ENCODE peak calls at places on chromosomes 11 and 22, in seven cellular contexts. D is HepG2, F is HCT116, J is H1, S is SK-N-SH, Y is K562, Z is GM12878. M is an unnamed sample.

GRCh38 chr22:19709063-19709769 is 5.1 kb upstream of the SEPTIN5 start:
- DNase-seq in D (no peak), F (no peak), J (no peak), S (peak), Y (peak), Z (no peak), M (no peak)

GRCh38 chr11:115126515-115127208 is 377.6 kb downstream of the CADM1 start:
- DNase-seq in D (no peak), F (no peak), J (no peak), S (no peak), Y (no peak), Z (no peak), M (no peak)

GRCh38 chr11:84313830-84314359 is 1027.7 kb upstream of the CCDC90B start:
- DNase-seq in D (no peak), F (no peak), J (no peak), S (no peak), Y (no peak), Z (no peak), M (no peak)

GRCh38 chr11:725624-726202 is 19.7 kb downstream of the EPS8L2 start:
- DNase-seq in D (no peak), F (no peak), J (no peak), S (peak), Y (peak), Z (no peak), M (no peak)

GRCh38 chr22:43476341-43476740 is 64.5 kb downstream of the MPPED1 start:
- DNase-seq in D (peak), F (no peak), J (no peak), S (no peak), Y (no peak), Z (no peak), M (no peak)

GRCh38 chr11:129853508-129854228 is 38.0 kb downstream of the TMEM45B start:
- DNase-seq in D (peak), F (no peak), J (no peak), S (peak), Y (no peak), Z (no peak), M (no peak)

GRCh38 chr11:96306933-96307747 is 35.9 kb downstream of the MAML2 start:
- DNase-seq in D (peak), F (peak), J (no peak), S (peak), Y (peak), Z (no peak), M (peak)

GRCh38 chr22:22450343-22450839 is 58.2 kb downstream of the ZNF280B start:
- DNase-seq in D (no peak), F (no peak), J (no peak), S (no peak), Y (no peak), Z (peak), M (no peak)

GRCh38 chr11:117752721-117753237 is 44.2 kb downstream of the DSCAML1 start:
- DNase-seq in D (no peak), F (no peak), J (no peak), S (no peak), Y (no peak), Z (no peak), M (no peak)

GRCh38 chr22:35549338-35549737 is 8.7 kb downstream of the RASD2 start:
- DNase-seq in D (no peak), F (no peak), J (no peak), S (no peak), Y (no peak), Z (no peak), M (no peak)

GRCh38 chr11:3375552-3375951 is 3.4 kb downstream of the ZNF195 start:
- DNase-seq in D (no peak), F (no peak), J (no peak), S (peak), Y (no peak), Z (no peak), M (no peak)

GRCh38 chr11:115168229-115168671 is 336.0 kb downstream of the CADM1 start:
- DNase-seq in D (no peak), F (no peak), J (no peak), S (peak), Y (no peak), Z (no peak), M (no peak)

GRCh38 chr11:82719316-82719715 is 14.3 kb downstream of the FAM181B start:
- DNase-seq in D (no peak), F (no peak), J (no peak), S (no peak), Y (no peak), Z (no peak), M (no peak)

GRCh38 chr11:108591893-108592292 is 1.7 kb downstream of the EXPH5 start:
- DNase-seq in D (no peak), F (no peak), J (no peak), S (no peak), Y (peak), Z (no peak), M (no peak)

GRCh38 chr22:23246982-23247766 is 66.9 kb downstream of the BCR start:
- DNase-seq in D (peak), F (no peak), J (no peak), S (no peak), Y (peak), Z (no peak), M (no peak)

GRCh38 chr22:21445437-21446127 is 21.6 kb upstream of the TMEM191C start:
- DNase-seq in D (no peak), F (no peak), J (no peak), S (no peak), Y (no peak), Z (no peak), M (no peak)

GRCh38 chr22:19430890-19431541 is 517 bp downstream of the HIRA start:
- DNase-seq in D (peak), F (no peak), J (no peak), S (peak), Y (peak), Z (no peak), M (no peak)

GRCh38 chr11:79011357-79011756 is 429.5 kb downstream of the TENM4 start:
- DNase-seq in D (no peak), F (no peak), J (no peak), S (no peak), Y (no peak), Z (no peak), M (no peak)

GRCh38 chr11:66880484-66881211 is 23.8 kb downstream of the LRFN4 start:
- DNase-seq in D (no peak), F (no peak), J (no peak), S (peak), Y (no peak), Z (no peak), M (no peak)

DNA sequence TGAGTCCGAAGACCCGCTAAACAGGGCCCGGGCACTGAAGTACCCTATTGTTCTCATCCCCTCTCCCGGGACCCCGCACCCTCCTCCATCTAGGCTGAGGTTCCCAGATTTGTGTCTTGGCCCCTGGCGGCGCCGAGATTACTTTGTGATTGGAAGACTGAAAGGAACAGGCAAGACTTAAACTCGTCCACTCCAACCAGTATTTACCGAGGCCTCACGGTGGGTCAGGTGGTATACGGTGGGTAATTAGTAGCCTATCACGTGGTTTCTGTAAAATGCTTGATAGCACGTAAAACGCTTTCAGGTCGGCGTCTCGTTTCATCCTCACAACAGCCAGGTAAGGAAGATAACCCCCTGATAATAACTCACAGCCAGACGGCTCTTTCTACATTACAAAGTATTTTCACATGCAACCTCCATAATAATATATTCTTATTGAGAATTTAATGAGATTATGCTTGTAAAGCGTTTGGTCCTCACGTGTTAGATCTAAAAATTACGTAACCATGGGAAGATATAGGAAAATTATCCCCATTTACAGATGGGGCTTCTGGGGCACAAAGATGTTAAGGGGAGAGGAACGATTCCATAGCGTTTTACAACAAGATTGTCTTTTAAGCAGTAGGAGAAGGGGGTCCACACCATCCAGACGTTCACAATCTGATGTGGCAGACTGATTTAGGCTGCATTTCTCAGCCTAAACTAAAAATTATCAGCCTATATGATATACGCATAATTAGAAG is 642 bp upstream of the PIK3C2A start:
- DNase-seq in D (peak), F (peak), J (peak), S (peak), Y (peak), Z (no peak), M (no peak)
- TF ChIP-seq SIN3A in D (no peak), F (peak), J (no peak), S (no peak), Y (no peak), Z (no peak), M (no peak)

DNA sequence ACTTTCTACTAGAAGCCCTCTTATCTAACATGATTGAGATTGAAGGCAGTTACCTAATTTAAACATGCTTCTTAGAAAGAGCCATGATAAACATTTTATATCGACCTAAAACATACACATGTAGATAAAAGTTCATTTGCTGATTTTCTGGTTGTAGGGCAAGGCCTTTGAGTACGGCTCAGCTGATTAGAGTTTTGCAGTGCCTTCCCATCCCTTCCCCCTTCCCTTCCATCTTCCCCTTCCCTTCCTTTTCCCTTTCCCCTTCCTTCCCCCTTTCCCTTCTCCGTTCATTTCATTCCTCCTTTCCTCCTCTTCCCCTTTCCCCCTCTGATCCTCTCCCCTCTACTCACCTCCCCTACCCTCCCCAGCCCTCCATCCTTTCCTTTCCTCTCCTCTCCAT is 4.3 kb downstream of the LDHC start:
- DNase-seq in D (no peak), F (no peak), J (no peak), S (no peak), Y (no peak), Z (no peak), M (no peak)
- TF ChIP-seq SIN3A in D (no peak), F (no peak), J (no peak), S (no peak), Y (no peak), Z (no peak), M (no peak)

GRCh38 chr11:94721565-94722292 is 46.4 kb upstream of the AMOTL1 start:
- DNase-seq in D (no peak), F (no peak), J (no peak), S (no peak), Y (no peak), Z (no peak), M (no peak)

GRCh38 chr11:94715225-94715624 is 52.9 kb upstream of the AMOTL1 start:
- DNase-seq in D (no peak), F (no peak), J (no peak), S (no peak), Y (no peak), Z (no peak), M (no peak)

GRCh38 chr11:94717667-94718066 is 50.5 kb upstream of the AMOTL1 start:
- DNase-seq in D (no peak), F (no peak), J (no peak), S (no peak), Y (no peak), Z (no peak), M (no peak)

GRCh38 chr11:94722735-94723134 is 45.4 kb upstream of the AMOTL1 start:
- DNase-seq in D (no peak), F (no peak), J (no peak), S (no peak), Y (no peak), Z (no peak), M (no peak)

DNA sequence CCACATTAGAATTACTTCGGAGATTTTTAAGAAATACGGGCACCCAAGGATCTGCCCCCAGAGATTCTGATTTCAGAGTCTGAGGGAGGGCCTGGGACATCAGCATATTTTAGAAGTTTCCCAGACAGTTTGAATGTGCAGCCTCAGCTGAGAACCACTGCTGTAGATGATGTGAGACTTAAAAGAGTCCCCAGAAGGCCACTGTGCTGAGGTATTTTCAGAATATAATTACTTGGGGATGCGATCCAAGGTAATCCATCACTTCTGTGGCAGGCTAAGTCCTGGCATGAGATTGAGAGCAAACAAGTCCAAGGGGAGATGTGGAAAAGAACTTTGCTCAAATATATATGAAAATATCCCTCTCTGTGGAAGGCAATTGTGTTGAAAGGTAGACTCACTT is 48.3 kb upstream of the AMOTL1 start:
- DNase-seq in D (no peak), F (no peak), J (no peak), S (no peak), Y (no peak), Z (no peak), M (no peak)
- TF ChIP-seq SIN3A in D (no peak), F (no peak), J (no peak), S (no peak), Y (no peak), Z (no peak), M (no peak)

DNA sequence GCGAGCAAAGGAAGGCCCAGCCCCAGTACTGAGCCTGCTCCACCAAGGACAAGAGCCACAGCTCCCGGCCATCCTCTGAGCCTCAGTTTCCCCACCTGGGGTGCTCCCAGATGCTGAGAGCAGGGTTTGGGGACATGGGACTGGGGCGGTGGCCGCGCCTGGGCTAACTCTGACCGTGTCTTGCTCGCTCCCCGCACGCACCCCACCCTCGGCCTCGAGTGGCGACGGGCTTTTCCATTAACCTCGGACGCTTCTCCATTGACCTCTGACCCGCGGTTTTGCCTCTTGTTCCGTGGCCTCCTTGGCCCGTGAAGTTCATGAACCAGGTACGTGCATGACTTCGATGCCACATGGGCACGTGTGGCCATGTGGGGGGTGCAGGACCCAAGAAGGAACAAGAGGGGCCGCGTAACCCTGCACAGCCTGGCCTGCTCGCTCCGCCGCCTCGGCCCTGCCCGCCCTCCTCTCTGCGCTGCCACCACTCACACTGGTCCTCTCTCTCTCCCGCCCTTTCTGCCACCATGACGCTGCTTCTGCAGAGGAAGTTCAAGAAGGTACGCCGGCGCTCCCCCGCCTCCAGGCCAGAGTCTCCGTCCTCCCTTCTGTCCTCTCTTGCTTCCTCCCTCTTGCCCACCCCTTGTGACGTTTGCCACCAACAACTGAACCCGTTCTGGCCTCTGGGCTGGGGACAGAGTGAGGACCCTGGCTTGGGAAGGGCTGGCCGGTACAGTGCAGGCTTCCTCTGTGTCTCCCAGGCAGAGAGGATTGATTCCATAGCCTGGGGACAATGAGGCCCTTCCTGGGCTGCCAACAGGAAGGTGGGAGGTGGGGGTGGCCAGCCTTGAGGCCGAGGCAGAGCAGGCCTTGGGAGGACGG is 6.9 kb downstream of the TNNT3 start:
- DNase-seq in D (no peak), F (no peak), J (no peak), S (peak), Y (no peak), Z (no peak), M (no peak)
- TF ChIP-seq SIN3A in D (no peak), F (no peak), J (no peak), S (no peak), Y (no peak), Z (no peak), M (no peak)

GRCh38 chr11:71268706-71269321 is 16.4 kb upstream of the SHANK2 start:
- DNase-seq in D (peak), F (no peak), J (no peak), S (no peak), Y (no peak), Z (no peak), M (no peak)
- TF ChIP-seq SIN3A in D (no peak), F (no peak), J (no peak), S (no peak), Y (no peak), Z (no peak), M (no peak)

DNA sequence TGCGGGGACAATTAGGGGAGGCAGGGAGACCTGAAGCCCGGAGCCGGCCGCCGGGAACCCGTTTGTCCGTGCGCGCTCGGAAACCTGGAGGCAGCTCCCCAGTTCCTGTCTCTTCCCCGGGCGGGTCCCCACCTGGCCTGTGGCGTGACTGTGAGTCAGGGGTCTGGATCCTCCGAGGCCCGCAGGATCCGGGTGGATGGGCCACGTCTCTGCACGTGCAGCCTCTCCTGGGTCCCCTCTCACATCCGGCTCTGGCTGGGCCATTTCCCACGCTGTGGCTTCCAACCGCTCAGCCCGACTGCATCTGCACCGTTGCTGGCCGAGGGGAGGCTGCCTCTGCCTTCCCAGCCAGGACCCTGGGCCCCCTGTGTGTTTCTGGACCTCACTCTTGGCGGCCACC is 14.8 kb upstream of the H19 start:
- DNase-seq in D (no peak), F (no peak), J (no peak), S (no peak), Y (no peak), Z (no peak), M (no peak)
- TF ChIP-seq SIN3A in D (no peak), F (no peak), J (no peak), S (no peak), Y (no peak), Z (no peak), M (no peak)

GRCh38 chr22:48931452-48931851 is 896.2 kb downstream of the BRD1 start:
- DNase-seq in D (no peak), F (no peak), J (no peak), S (no peak), Y (no peak), Z (no peak), M (no peak)
- TF ChIP-seq SIN3A in D (no peak), F (no peak), J (no peak), S (no peak), Y (no peak), Z (no peak), M (no peak)